ENCODE peak calls at places on chromosomes 7 and 10, in nine cellular contexts. One of them, this sample, is unnamed.

GRCh38 chr7:44398506-44398905 is 73.1 kb upstream of the CAMK2B start:
- DNase-seq in bronchial epithelial cell: no peak
- DNase-seq in hepatocyte: no peak
- DNase-seq in fibroblast of pulmonary artery: peak; percentile 28
- DNase-seq in heart left ventricle: peak; percentile 54
- DNase-seq in body of pancreas: peak; percentile 80
- DNase-seq in cardiac muscle cell: peak; percentile 22
- DNase-seq in colonic mucosa: no peak
- DNase-seq in left lung: no peak
- DNase-seq in this sample: no peak

GRCh38 chr10:71970331-71970730 is 6.1 kb downstream of the CHST3 start:
- DNase-seq in colonic mucosa: peak; percentile 50
- DNase-seq in hepatocyte: no peak
- DNase-seq in fibroblast of pulmonary artery: no peak
- DNase-seq in heart left ventricle: no peak
- DNase-seq in body of pancreas: peak; percentile 45
- DNase-seq in left lung: peak; percentile 58
- DNase-seq in cardiac muscle cell: no peak
- DNase-seq in bronchial epithelial cell: no peak
- DNase-seq in this sample: peak; percentile 45

GRCh38 chr10:110337906-110338305 is 33.2 kb upstream of the SMNDC1 start:
- DNase-seq in left lung: no peak
- DNase-seq in fibroblast of pulmonary artery: peak; percentile 46
- DNase-seq in colonic mucosa: no peak
- DNase-seq in heart left ventricle: no peak
- DNase-seq in hepatocyte: no peak
- DNase-seq in cardiac muscle cell: peak; percentile 42
- DNase-seq in body of pancreas: no peak
- DNase-seq in bronchial epithelial cell: no peak
- DNase-seq in this sample: no peak

GRCh38 chr10:94673614-94674321 is 9.8 kb upstream of the CYP2C18 start:
- DNase-seq in bronchial epithelial cell: peak; percentile 60
- DNase-seq in colonic mucosa: no peak
- DNase-seq in hepatocyte: peak; percentile 13
- DNase-seq in cardiac muscle cell: no peak
- DNase-seq in left lung: no peak
- DNase-seq in body of pancreas: no peak
- DNase-seq in fibroblast of pulmonary artery: no peak
- DNase-seq in heart left ventricle: no peak
- DNase-seq in this sample: no peak

GRCh38 chr10:120600871-120601644 is 144.0 kb downstream of the PLPP4 start:
- DNase-seq in heart left ventricle: no peak
- DNase-seq in hepatocyte: peak; percentile 17
- DNase-seq in body of pancreas: no peak
- DNase-seq in colonic mucosa: no peak
- DNase-seq in left lung: no peak
- DNase-seq in fibroblast of pulmonary artery: peak; percentile 5
- DNase-seq in bronchial epithelial cell: no peak
- DNase-seq in cardiac muscle cell: no peak
- DNase-seq in this sample: peak; percentile 74

GRCh38 chr10:116440330-116441030 is 12.8 kb downstream of the PNLIPRP3 start:
- DNase-seq in bronchial epithelial cell: peak; percentile 82
- DNase-seq in heart left ventricle: no peak
- DNase-seq in fibroblast of pulmonary artery: no peak
- DNase-seq in left lung: no peak
- DNase-seq in cardiac muscle cell: no peak
- DNase-seq in colonic mucosa: no peak
- DNase-seq in hepatocyte: no peak
- DNase-seq in body of pancreas: no peak
- DNase-seq in this sample: no peak

GRCh38 chr7:8305625-8306388 is 43.8 kb upstream of the ICA1 start:
- DNase-seq in fibroblast of pulmonary artery: no peak
- DNase-seq in body of pancreas: no peak
- DNase-seq in hepatocyte: no peak
- DNase-seq in cardiac muscle cell: no peak
- DNase-seq in left lung: no peak
- DNase-seq in bronchial epithelial cell: peak; percentile 8
- DNase-seq in colonic mucosa: no peak
- DNase-seq in heart left ventricle: no peak
- DNase-seq in this sample: no peak

GRCh38 chr7:30888783-30889182 is 22.9 kb upstream of the AQP1 start:
- DNase-seq in body of pancreas: no peak
- DNase-seq in cardiac muscle cell: peak; percentile 93
- DNase-seq in bronchial epithelial cell: peak; percentile 65
- DNase-seq in left lung: peak; percentile 55
- DNase-seq in colonic mucosa: no peak
- DNase-seq in fibroblast of pulmonary artery: peak; percentile 86
- DNase-seq in hepatocyte: peak; percentile 55
- DNase-seq in heart left ventricle: no peak
- DNase-seq in this sample: no peak

GRCh38 chr10:113644185-113645120 is 19.4 kb downstream of the NRAP start:
- DNase-seq in heart left ventricle: no peak
- DNase-seq in bronchial epithelial cell: peak; percentile 32
- DNase-seq in cardiac muscle cell: peak; percentile 27
- DNase-seq in fibroblast of pulmonary artery: peak; percentile 21
- DNase-seq in colonic mucosa: peak; percentile 63
- DNase-seq in body of pancreas: peak; percentile 17
- DNase-seq in hepatocyte: peak; percentile 16
- DNase-seq in left lung: no peak
- DNase-seq in this sample: no peak

GRCh38 chr7:11831727-11832495 is at the start of gene THSD7A:
- DNase-seq in cardiac muscle cell: peak; percentile 72
- DNase-seq in body of pancreas: peak; percentile 54
- DNase-seq in colonic mucosa: peak; percentile 23
- DNase-seq in hepatocyte: peak; percentile 80
- DNase-seq in fibroblast of pulmonary artery: peak; percentile 65
- DNase-seq in bronchial epithelial cell: peak; percentile 5
- DNase-seq in heart left ventricle: peak; percentile 31
- DNase-seq in left lung: peak; percentile 34
- DNase-seq in this sample: peak; percentile 90

GRCh38 chr7:2716906-2717292 is 28.9 kb downstream of the AMZ1 start:
- DNase-seq in bronchial epithelial cell: no peak
- DNase-seq in hepatocyte: no peak
- DNase-seq in colonic mucosa: no peak
- DNase-seq in body of pancreas: no peak
- DNase-seq in heart left ventricle: no peak
- DNase-seq in fibroblast of pulmonary artery: no peak
- DNase-seq in cardiac muscle cell: no peak
- DNase-seq in left lung: no peak
- DNase-seq in this sample: no peak

GRCh38 chr7:2719007-2719406 is 31.0 kb downstream of the AMZ1 start:
- DNase-seq in fibroblast of pulmonary artery: no peak
- DNase-seq in colonic mucosa: peak; percentile 46
- DNase-seq in body of pancreas: peak; percentile 28
- DNase-seq in cardiac muscle cell: no peak
- DNase-seq in left lung: no peak
- DNase-seq in bronchial epithelial cell: no peak
- DNase-seq in hepatocyte: no peak
- DNase-seq in heart left ventricle: no peak
- DNase-seq in this sample: peak; percentile 62

GRCh38 chr7:2718703-2718965 is 30.6 kb downstream of the AMZ1 start:
- DNase-seq in body of pancreas: no peak
- DNase-seq in fibroblast of pulmonary artery: no peak
- DNase-seq in colonic mucosa: no peak
- DNase-seq in heart left ventricle: no peak
- DNase-seq in bronchial epithelial cell: no peak
- DNase-seq in left lung: no peak
- DNase-seq in hepatocyte: no peak
- DNase-seq in cardiac muscle cell: no peak
- DNase-seq in this sample: no peak

GRCh38 chr7:2717293-2717904 is 29.4 kb downstream of the AMZ1 start:
- DNase-seq in colonic mucosa: peak; percentile 83
- DNase-seq in fibroblast of pulmonary artery: peak; percentile 68
- DNase-seq in left lung: no peak
- DNase-seq in heart left ventricle: no peak
- DNase-seq in cardiac muscle cell: peak; percentile 74
- DNase-seq in body of pancreas: peak; percentile 32
- DNase-seq in bronchial epithelial cell: peak; percentile 13
- DNase-seq in hepatocyte: peak; percentile 86
- DNase-seq in this sample: peak; percentile 67

GRCh38 chr7:2717905-2718702 is 30.1 kb downstream of the AMZ1 start:
- DNase-seq in body of pancreas: no peak
- DNase-seq in bronchial epithelial cell: no peak
- DNase-seq in colonic mucosa: no peak
- DNase-seq in left lung: no peak
- DNase-seq in fibroblast of pulmonary artery: no peak
- DNase-seq in hepatocyte: no peak
- DNase-seq in heart left ventricle: no peak
- DNase-seq in cardiac muscle cell: no peak
- DNase-seq in this sample: no peak
- H3K4me3 ChIP-seq in body of pancreas: no peak overlapping the region
- H3K4me3 ChIP-seq in bronchial epithelial cell: no peak overlapping the region
- H3K4me3 ChIP-seq in colonic mucosa: no peak overlapping the region
- H3K4me3 ChIP-seq in left lung: no peak overlapping the region
- H3K4me3 ChIP-seq in fibroblast of pulmonary artery: no peak overlapping the region
- H3K4me3 ChIP-seq in hepatocyte: no peak overlapping the region
- H3K4me3 ChIP-seq in heart left ventricle: no peak overlapping the region
- H3K4me3 ChIP-seq in cardiac muscle cell: no peak overlapping the region
- H3K4me3 ChIP-seq in this sample: no peak overlapping the region

GRCh38 chr7:64946772-64947171 is 43.7 kb downstream of the ZNF273 start:
- DNase-seq in cardiac muscle cell: peak; percentile 32
- DNase-seq in colonic mucosa: no peak
- DNase-seq in hepatocyte: peak; percentile 30
- DNase-seq in fibroblast of pulmonary artery: peak; percentile 4
- DNase-seq in left lung: no peak
- DNase-seq in heart left ventricle: no peak
- DNase-seq in body of pancreas: peak; percentile 28
- DNase-seq in bronchial epithelial cell: no peak
- DNase-seq in this sample: peak; percentile 34
- TF ChIP-seq CTCF in cardiac muscle cell: peak; percentile 38
- TF ChIP-seq CTCF in colonic mucosa: no peak
- TF ChIP-seq CTCF in hepatocyte: peak; percentile 25
- TF ChIP-seq CTCF in fibroblast of pulmonary artery: peak; percentile 15
- TF ChIP-seq CTCF in left lung: no peak
- TF ChIP-seq CTCF in heart left ventricle: no peak
- TF ChIP-seq CTCF in body of pancreas: no peak
- TF ChIP-seq CTCF in bronchial epithelial cell: peak; percentile 36
- TF ChIP-seq CTCF in this sample: peak; percentile 42

DNA sequence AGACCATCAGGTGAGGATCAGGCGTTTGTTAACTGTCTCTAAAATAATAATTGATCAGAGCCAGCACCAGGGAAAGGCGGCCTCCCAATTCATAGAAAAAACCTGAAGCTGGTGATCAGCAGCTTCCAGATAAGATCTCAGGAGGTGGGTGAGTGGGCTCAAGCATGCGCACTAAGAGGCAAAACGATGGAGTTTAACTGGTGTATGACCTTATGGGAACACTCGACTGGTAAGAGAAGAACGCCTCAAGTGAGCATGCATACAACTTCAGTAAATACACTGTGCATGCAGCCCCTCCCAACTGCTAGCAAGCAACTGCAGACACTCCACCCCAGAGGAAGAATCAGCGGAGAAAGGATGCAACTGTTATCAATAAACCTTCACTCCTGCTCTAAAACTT is 18.1 kb downstream of the RAPGEF5 start:
- DNase-seq in left lung: no peak
- DNase-seq in hepatocyte: no peak
- DNase-seq in colonic mucosa: no peak
- DNase-seq in cardiac muscle cell: no peak
- DNase-seq in fibroblast of pulmonary artery: no peak
- DNase-seq in heart left ventricle: no peak
- DNase-seq in bronchial epithelial cell: no peak
- DNase-seq in body of pancreas: no peak
- DNase-seq in this sample: no peak
- H3K4me3 ChIP-seq in left lung: no peak overlapping the region
- H3K4me3 ChIP-seq in hepatocyte: no peak overlapping the region
- H3K4me3 ChIP-seq in colonic mucosa: no peak overlapping the region
- H3K4me3 ChIP-seq in cardiac muscle cell: no peak overlapping the region
- H3K4me3 ChIP-seq in fibroblast of pulmonary artery: no peak overlapping the region
- H3K4me3 ChIP-seq in heart left ventricle: no peak overlapping the region
- H3K4me3 ChIP-seq in bronchial epithelial cell: no peak overlapping the region
- H3K4me3 ChIP-seq in body of pancreas: no peak overlapping the region
- H3K4me3 ChIP-seq in this sample: no peak overlapping the region

GRCh38 chr10:102635377-102635776 is 8.9 kb upstream of the TRIM8 start:
- DNase-seq in heart left ventricle: no peak
- DNase-seq in hepatocyte: no peak
- DNase-seq in colonic mucosa: no peak
- DNase-seq in cardiac muscle cell: no peak
- DNase-seq in fibroblast of pulmonary artery: no peak
- DNase-seq in body of pancreas: no peak
- DNase-seq in bronchial epithelial cell: no peak
- DNase-seq in left lung: no peak
- DNase-seq in this sample: no peak

GRCh38 chr10:102634696-102635095 is 9.6 kb upstream of the TRIM8 start:
- DNase-seq in colonic mucosa: no peak
- DNase-seq in hepatocyte: no peak
- DNase-seq in heart left ventricle: no peak
- DNase-seq in bronchial epithelial cell: peak; percentile 64
- DNase-seq in cardiac muscle cell: no peak
- DNase-seq in fibroblast of pulmonary artery: no peak
- DNase-seq in body of pancreas: no peak
- DNase-seq in left lung: no peak
- DNase-seq in this sample: no peak

GRCh38 chr10:102632394-102633062 is 11.8 kb upstream of the TRIM8 start:
- DNase-seq in bronchial epithelial cell: no peak
- DNase-seq in hepatocyte: peak; percentile 53
- DNase-seq in left lung: no peak
- DNase-seq in fibroblast of pulmonary artery: peak; percentile 87
- DNase-seq in cardiac muscle cell: peak; percentile 89
- DNase-seq in body of pancreas: no peak
- DNase-seq in colonic mucosa: no peak
- DNase-seq in heart left ventricle: no peak
- DNase-seq in this sample: no peak

GRCh38 chr10:102633282-102633681 is 11.0 kb upstream of the TRIM8 start:
- DNase-seq in hepatocyte: no peak
- DNase-seq in colonic mucosa: no peak
- DNase-seq in fibroblast of pulmonary artery: peak; percentile 92
- DNase-seq in heart left ventricle: no peak
- DNase-seq in bronchial epithelial cell: peak; percentile 49
- DNase-seq in left lung: peak; percentile 75
- DNase-seq in cardiac muscle cell: peak; percentile 87
- DNase-seq in body of pancreas: no peak
- DNase-seq in this sample: no peak

DNA sequence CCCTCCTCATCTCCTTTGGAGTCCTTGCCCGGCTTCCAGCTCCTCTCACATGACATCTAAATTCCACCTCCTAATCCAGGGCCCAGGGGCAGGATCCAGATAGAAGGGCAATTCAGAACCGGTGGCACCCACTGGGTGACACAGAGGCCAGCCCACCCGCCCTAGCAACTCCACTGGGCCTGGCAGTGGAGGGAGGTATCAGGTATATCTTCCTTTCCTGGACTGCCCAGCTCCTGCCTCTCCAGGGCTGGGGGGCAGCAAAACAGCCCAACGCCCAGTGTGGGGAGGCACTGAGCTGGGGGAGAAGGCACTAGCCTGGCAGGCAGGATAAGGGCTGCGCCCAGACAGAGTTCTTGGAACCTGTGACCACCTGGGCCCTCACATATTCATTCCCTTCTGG is 10.4 kb upstream of the TRIM8 start:
- DNase-seq in colonic mucosa: no peak
- DNase-seq in fibroblast of pulmonary artery: no peak
- DNase-seq in cardiac muscle cell: no peak
- DNase-seq in left lung: no peak
- DNase-seq in bronchial epithelial cell: no peak
- DNase-seq in heart left ventricle: no peak
- DNase-seq in hepatocyte: no peak
- DNase-seq in body of pancreas: no peak
- DNase-seq in this sample: no peak
- TF ChIP-seq CTCF in colonic mucosa: no peak
- TF ChIP-seq CTCF in fibroblast of pulmonary artery: no peak
- TF ChIP-seq CTCF in cardiac muscle cell: no peak
- TF ChIP-seq CTCF in left lung: no peak
- TF ChIP-seq CTCF in bronchial epithelial cell: no peak
- TF ChIP-seq CTCF in heart left ventricle: no peak
- TF ChIP-seq CTCF in hepatocyte: no peak
- TF ChIP-seq CTCF in body of pancreas: no peak
- TF ChIP-seq CTCF in this sample: no peak